ENCODE peak calls at places on chromosomes 7 and 10, in six cellular contexts. P is CD4-positive, alpha-beta T cell; T is SJSA1; O is PC-9; J is breast epithelium; F is heart left ventricle. X is an unnamed sample.

GRCh38 chr10:14060320-14061070 is 270.2 kb downstream of the FRMD4A start:
- DNase-seq in O (no peak), F (no peak), T (no peak), P (no peak), J (no peak), X (no peak)

GRCh38 chr10:102645741-102646609 is 1.7 kb downstream of the TRIM8 start:
- DNase-seq in F (peak; percentile 92), P (peak; percentile 61), J (peak; percentile 84), T (peak; percentile 95), O (peak; percentile 82), X (peak; percentile 94)

GRCh38 chr7:128838109-128838779 is 8.0 kb downstream of the FLNC start:
- DNase-seq in J (no peak), O (no peak), F (peak; percentile 10), P (no peak), T (peak; percentile 39), X (no peak)

GRCh38 chr10:22837351-22837750 is 90.5 kb upstream of the ARMC3 start:
- DNase-seq in F (no peak), J (no peak), O (no peak), T (no peak), P (no peak), X (no peak)

GRCh38 chr10:44801383-44802327 is 109.5 kb upstream of the TMEM72 start:
- DNase-seq in O (peak; percentile 55), T (peak; percentile 73), P (no peak), F (peak; percentile 90), J (peak; percentile 79), X (peak; percentile 66)

GRCh38 chr10:58740620-58741369 is 228.1 kb downstream of the BICC1 start:
- DNase-seq in O (no peak), T (no peak), J (no peak), F (no peak), P (no peak), X (no peak)

GRCh38 chr10:93947055-93947454 is 46.7 kb upstream of the PLCE1 start:
- DNase-seq in J (no peak), F (peak; percentile 67), O (peak; percentile 45), P (no peak), T (peak; percentile 57), X (no peak)

GRCh38 chr10:35356725-35357092 is 20.4 kb downstream of the CCNY start:
- DNase-seq in O (no peak), J (no peak), T (no peak), P (no peak), F (no peak), X (no peak)

GRCh38 chr10:114821915-114822770 is 563 bp downstream of the FHIP2A start:
- DNase-seq in O (peak; percentile 9), P (peak; percentile 7), F (peak; percentile 18), T (peak; percentile 49), J (peak; percentile 28), X (peak; percentile 31)

GRCh38 chr10:11863353-11864105 is 40.4 kb downstream of the PROSER2 start:
- DNase-seq in F (no peak), P (peak; percentile 28), J (no peak), T (no peak), O (no peak), X (no peak)

GRCh38 chr10:1172256-1172975 is 116.2 kb downstream of the WDR37 start:
- DNase-seq in O (no peak), F (no peak), J (no peak), P (no peak), T (no peak), X (no peak)

GRCh38 chr10:36367362-36367761 is 725.3 kb upstream of the FZD8 start:
- DNase-seq in T (no peak), O (no peak), P (no peak), F (no peak), J (no peak), X (no peak)

GRCh38 chr10:15571570-15571969 is 148.2 kb downstream of the ITGA8 start:
- DNase-seq in J (no peak), T (peak; percentile 64), O (no peak), P (no peak), F (peak; percentile 61), X (peak; percentile 28)

GRCh38 chr7:1274876-1275684 is 42.4 kb downstream of the UNCX start:
- DNase-seq in T (no peak), F (no peak), J (no peak), P (no peak), O (no peak), X (no peak)

GRCh38 chr7:134901389-134902020 is 84.8 kb upstream of the AGBL3 start:
- DNase-seq in P (no peak), T (no peak), F (no peak), O (no peak), J (no peak), X (no peak)

GRCh38 chr10:124962421-124962820 is 20.5 kb downstream of the ZRANB1 start:
- DNase-seq in T (no peak), P (no peak), F (no peak), J (no peak), O (no peak), X (no peak)

GRCh38 chr10:133132711-133133291 is 27.2 kb upstream of the KNDC1 start:
- DNase-seq in P (no peak), F (no peak), T (no peak), O (no peak), J (no peak), X (no peak)

GRCh38 chr7:100483101-100483727 is 513 bp upstream of the NYAP1 start:
- DNase-seq in T (peak; percentile 71), O (peak; percentile 86), P (peak; percentile 76), J (no peak), F (peak; percentile 67), X (no peak)

GRCh38 chr7:12949060-12950045 is 261.9 kb downstream of the ARL4A start:
- DNase-seq in P (no peak), O (no peak), F (no peak), T (no peak), J (no peak), X (no peak)

GRCh38 chr10:3542185-3542611 is 242.8 kb downstream of the KLF6 start:
- DNase-seq in F (no peak), O (peak; percentile 40), P (no peak), J (no peak), T (no peak), X (no peak)

GRCh38 chr7:128911441-128912031 is 1.0 kb upstream of the KCP start:
- DNase-seq in O (no peak), T (no peak), J (no peak), P (no peak), F (no peak), X (no peak)

GRCh38 chr10:50600286-50600685 is 23.5 kb downstream of the SGMS1 start:
- DNase-seq in T (no peak), P (no peak), F (no peak), O (peak; percentile 3), J (no peak), X (no peak)

GRCh38 chr10:93065675-93066543 is 5.3 kb downstream of the CYP26C1 start:
- DNase-seq in T (peak; percentile 56), P (no peak), O (no peak), F (no peak), J (no peak), X (no peak)

GRCh38 chr7:66118603-66119002 is 4.0 kb downstream of the CRCP start:
- DNase-seq in O (no peak), F (no peak), T (no peak), J (no peak), P (no peak), X (no peak)

GRCh38 chr7:79452495-79453265 is 787 bp downstream of the MAGI2 start:
- DNase-seq in P (no peak), F (peak; percentile 18), O (peak; percentile 3), J (peak; percentile 20), T (peak; percentile 38), X (no peak)
- H3K27ac ChIP-seq in P (no peak overlapping the region), F (peak overlapping the region; percentile 94), O (no peak overlapping the region), J (peak overlapping the region; percentile 96), T (no peak overlapping the region), X (peak overlapping the region; percentile 97)

DNA sequence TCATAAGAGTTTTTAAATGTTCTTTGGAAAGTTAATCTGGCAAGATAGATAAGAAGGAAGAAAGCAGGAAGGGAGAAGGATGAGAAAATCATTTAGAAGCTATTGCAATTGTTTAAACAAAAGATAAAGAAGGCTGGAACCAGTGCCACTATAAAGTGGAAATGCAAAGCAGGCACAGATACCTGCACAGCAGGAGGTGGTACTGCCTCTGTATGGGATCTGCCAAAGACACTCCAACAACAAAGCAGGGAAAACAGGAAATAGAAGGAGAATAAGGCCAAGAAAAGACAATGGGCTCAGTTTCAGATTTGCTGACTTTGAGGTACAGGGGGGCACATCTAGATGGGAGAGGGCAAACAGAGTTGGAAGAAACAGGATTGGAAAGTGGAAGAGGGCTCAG is 138.6 kb downstream of the PPP1R17 start:
- DNase-seq in P (no peak), J (no peak), F (no peak), O (no peak), T (no peak), X (no peak)
- H3K27ac ChIP-seq in P (no peak overlapping the region), J (no peak overlapping the region), F (no peak overlapping the region), O (no peak overlapping the region), T (no peak overlapping the region), X (no peak overlapping the region)

GRCh38 chr10:52454476-52454875 is 140.4 kb downstream of the DKK1 start:
- DNase-seq in O (no peak), P (no peak), J (no peak), F (no peak), T (no peak), X (no peak)

GRCh38 chr10:52450743-52451142 is 136.7 kb downstream of the DKK1 start:
- DNase-seq in J (no peak), O (no peak), F (no peak), T (no peak), P (no peak), X (no peak)

GRCh38 chr10:52452600-52453493 is 138.8 kb downstream of the DKK1 start:
- DNase-seq in F (no peak), J (no peak), P (no peak), T (no peak), O (no peak), X (no peak)

GRCh38 chr10:52453501-52453900 is 139.4 kb downstream of the DKK1 start:
- DNase-seq in J (no peak), P (no peak), T (no peak), O (no peak), F (no peak), X (no peak)

DNA sequence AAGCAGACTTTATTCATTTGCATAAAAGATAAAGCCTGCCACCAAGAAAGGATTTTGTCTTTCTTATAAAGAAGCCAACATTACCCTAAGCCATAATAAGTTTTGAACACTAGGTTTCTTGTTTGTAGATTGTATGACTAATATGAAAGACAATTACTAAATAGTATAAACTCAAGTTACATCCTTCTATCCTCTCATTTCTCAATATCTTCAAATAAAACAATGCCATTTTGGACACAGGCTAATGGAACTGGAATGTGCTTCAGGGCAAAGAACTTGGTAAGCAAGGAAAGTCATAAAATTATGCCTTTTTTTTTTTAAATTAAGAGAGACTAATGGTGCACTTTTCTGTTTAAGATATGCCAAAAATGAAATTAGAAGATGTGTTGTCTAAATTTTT is 137.7 kb downstream of the DKK1 start:
- DNase-seq in T (no peak), J (no peak), F (no peak), O (peak; percentile 25), P (no peak), X (no peak)
- H3K27ac ChIP-seq in T (peak overlapping the region; percentile 19), J (no peak overlapping the region), F (no peak overlapping the region), O (peak overlapping the region; percentile 77), P (no peak overlapping the region), X (no peak overlapping the region)

DNA sequence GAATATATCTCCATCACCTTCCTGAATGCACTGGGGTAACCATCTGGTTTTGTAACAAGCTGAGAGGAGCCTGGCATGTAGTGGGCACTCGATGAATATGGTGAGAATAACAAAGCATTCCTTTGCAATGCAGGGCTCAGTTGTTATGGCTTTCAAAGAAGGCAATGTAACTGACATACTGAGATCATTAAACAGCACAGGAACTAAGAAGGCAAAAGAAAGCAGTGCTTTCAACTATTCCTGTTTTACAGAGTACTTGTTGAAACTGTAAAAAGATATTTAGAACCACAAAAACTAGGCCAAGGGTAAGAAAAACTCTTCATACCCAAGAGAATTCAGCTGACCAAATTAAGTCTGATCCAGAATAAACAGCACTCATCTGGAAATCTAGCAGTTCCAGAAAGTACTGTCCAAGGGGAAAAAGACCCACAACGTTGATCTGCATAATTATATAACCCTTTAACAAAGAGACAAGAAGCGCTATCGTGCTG is 116.0 kb downstream of the AVL9 start:
- DNase-seq in F (no peak), P (no peak), T (no peak), O (no peak), J (no peak), X (no peak)
- H3K27ac ChIP-seq in F (peak overlapping the region; percentile 43), P (no peak overlapping the region), T (peak overlapping the region; percentile 48), O (no peak overlapping the region), J (peak overlapping the region; percentile 73), X (peak overlapping the region; percentile 15)